ENCODE peak calls at places on chromosomes 7 and 10, in seven cellular contexts. Z is pancreas, S is heart left ventricle, O is H9, M is colonic mucosa, L is neuronal stem cell, K is adipocyte. P is an unnamed sample. For H3K9me3, the result is how much of the 10 kb centered on the place peaks cover.

GRCh38 chr10:96651998-96652431 is 65.2 kb upstream of the TM9SF3 start:
- DNase-seq in O (no peak), L (no peak), K (no peak), M (no peak), Z (no peak), S (peak), P (no peak)

GRCh38 chr10:26479766-26480492 is 41.8 kb downstream of the APBB1IP start:
- DNase-seq in O (no peak), L (no peak), S (no peak), Z (no peak), K (no peak), M (no peak), P (no peak)

GRCh38 chr7:139738101-139738489 is 39.7 kb downstream of the HIPK2 start:
- DNase-seq in O (no peak), L (no peak), S (no peak), M (no peak), K (no peak), Z (no peak), P (no peak)

GRCh38 chr10:95485445-95485844 is 75.7 kb downstream of the SORBS1 start:
- DNase-seq in M (no peak), S (no peak), Z (no peak), O (no peak), K (no peak), L (no peak), P (no peak)

GRCh38 chr7:47264021-47264651 is 317.8 kb downstream of the TNS3 start:
- DNase-seq in L (no peak), O (no peak), S (no peak), K (no peak), M (peak), Z (no peak), P (no peak)

GRCh38 chr10:44125879-44126675 is 258.8 kb downstream of the CXCL12 start:
- DNase-seq in K (peak), Z (no peak), M (no peak), S (no peak), L (no peak), O (no peak), P (no peak)

GRCh38 chr7:13042605-13043236 is 355.3 kb downstream of the ARL4A start:
- DNase-seq in M (no peak), Z (no peak), O (no peak), K (no peak), L (no peak), S (no peak), P (no peak)

GRCh38 chr7:55569269-55569663 is 3.0 kb downstream of the VOPP1 start:
- DNase-seq in S (no peak), Z (no peak), M (no peak), L (no peak), O (no peak), K (no peak), P (no peak)

GRCh38 chr10:117673208-117673607 is 130.7 kb downstream of the EMX2 start:
- DNase-seq in S (no peak), M (no peak), Z (no peak), O (no peak), K (no peak), L (no peak), P (no peak)

GRCh38 chr10:93894516-93895378 is 969 bp downstream of the SLC35G1 start:
- DNase-seq in S (no peak), K (peak), Z (no peak), L (no peak), M (no peak), O (peak), P (no peak)

GRCh38 chr7:122412886-122413285 is 108.3 kb upstream of the FEZF1 start:
- DNase-seq in M (no peak), O (no peak), Z (peak), S (no peak), K (peak), L (no peak), P (no peak)

DNA sequence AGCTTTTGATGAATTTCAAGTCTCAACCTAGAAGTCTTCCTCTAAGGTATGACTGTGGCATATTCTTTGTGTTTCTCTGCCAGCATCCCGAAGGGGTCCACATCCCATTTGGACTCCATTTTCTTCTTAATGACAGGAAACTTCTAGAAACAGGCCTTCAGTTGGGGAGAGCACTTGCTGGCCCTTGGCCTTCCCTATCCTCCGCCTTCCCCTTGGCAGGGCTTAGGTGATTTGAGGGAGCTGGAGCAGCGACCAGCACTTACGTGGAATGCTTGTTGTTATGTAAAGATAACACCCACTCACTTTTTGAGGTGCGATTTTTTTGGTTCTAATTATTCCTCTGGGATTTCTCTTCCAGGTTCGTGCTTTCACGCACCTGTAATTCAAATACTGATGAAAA is 42.9 kb upstream of the ZNF716 start:
- DNase-seq in L (no peak), O (no peak), Z (no peak), S (no peak), M (no peak), K (no peak), P (no peak)
- H3K9me3 ChIP-seq in L (under half), O (half or more), Z (under half), S (under half), M (under half), K (under half), P (under half)

GRCh38 chr7:4077980-4078379 is 604.1 kb upstream of the FOXK1 start:
- DNase-seq in K (no peak), Z (no peak), M (no peak), S (no peak), L (no peak), O (no peak), P (no peak)

GRCh38 chr7:4074407-4074806 is 607.7 kb upstream of the FOXK1 start:
- DNase-seq in M (no peak), S (no peak), L (no peak), K (no peak), O (no peak), Z (no peak), P (no peak)

GRCh38 chr7:4078580-4078979 is 603.5 kb upstream of the FOXK1 start:
- DNase-seq in L (no peak), S (no peak), M (no peak), O (no peak), Z (no peak), K (no peak), P (no peak)

GRCh38 chr7:4074994-4075393 is 607.1 kb upstream of the FOXK1 start:
- DNase-seq in M (no peak), S (no peak), Z (no peak), O (no peak), K (no peak), L (no peak), P (no peak)

DNA sequence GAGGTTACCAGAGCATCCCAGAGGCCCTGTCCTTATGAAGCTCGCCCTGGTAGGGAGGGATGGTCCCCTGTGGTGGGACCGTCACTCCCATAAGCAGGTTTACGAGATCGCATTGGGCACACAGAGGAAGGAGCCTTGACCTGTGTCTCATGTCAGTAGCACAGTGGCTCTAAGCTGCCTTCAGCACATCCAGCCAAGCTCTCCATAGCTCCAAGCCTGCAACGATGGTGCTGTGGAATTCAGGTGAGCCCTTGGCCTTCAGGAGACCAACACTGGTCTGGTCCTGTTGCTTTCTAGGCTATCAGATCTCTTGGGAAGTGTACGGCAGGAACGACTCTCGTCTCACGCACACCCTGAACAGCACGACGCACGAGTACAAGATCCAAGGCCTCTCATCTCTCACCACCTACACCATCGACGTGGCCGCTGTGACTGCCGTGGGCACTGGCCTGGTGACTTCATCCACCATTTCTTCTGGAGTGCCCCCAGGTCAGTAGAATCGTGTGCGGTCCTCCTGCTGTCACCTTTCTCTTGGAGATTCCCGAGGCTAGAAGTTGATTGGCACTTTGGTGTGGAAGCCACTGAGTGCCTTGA is 605.3 kb upstream of the FOXK1 start:
- DNase-seq in L (no peak), K (no peak), O (no peak), S (no peak), Z (no peak), M (no peak), P (no peak)
- H3K9me3 ChIP-seq in L (under half), K (under half), O (under half), S (under half), Z (under half), M (under half), P (under half)

GRCh38 chr10:81498152-81498551 is 376.8 kb upstream of the NRG3 start:
- DNase-seq in K (no peak), S (no peak), O (no peak), Z (no peak), L (no peak), M (no peak), P (no peak)

DNA sequence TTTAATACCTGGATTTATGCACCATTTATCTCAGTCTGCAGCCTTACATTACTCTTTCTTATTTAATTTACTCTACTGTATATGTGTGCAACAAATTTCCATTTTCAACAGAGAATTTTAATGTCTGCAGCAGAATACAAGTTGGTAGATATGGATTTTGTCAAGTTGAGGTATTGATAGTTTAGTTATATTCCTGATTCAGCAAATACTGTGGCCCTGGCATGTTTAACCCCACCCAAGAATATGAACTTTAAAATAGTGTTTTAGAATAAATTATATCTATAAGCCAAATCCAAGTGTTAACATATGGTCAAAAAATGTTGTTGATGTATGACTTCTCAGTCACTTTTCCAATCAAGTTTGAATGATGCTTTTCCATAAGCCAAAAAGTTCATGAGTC is 378.4 kb upstream of the NRG3 start:
- DNase-seq in S (no peak), M (no peak), L (no peak), Z (no peak), K (no peak), O (no peak), P (no peak)
- H3K9me3 ChIP-seq in S (under half), M (under half), L (under half), Z (under half), K (under half), O (under half), P (under half)

GRCh38 chr7:87538052-87538451 is 62.6 kb upstream of the ABCB4 start:
- DNase-seq in Z (no peak), L (no peak), O (no peak), K (no peak), M (no peak), S (no peak), P (no peak)

GRCh38 chr7:87530126-87530525 is 54.6 kb upstream of the ABCB4 start:
- DNase-seq in M (no peak), L (no peak), O (no peak), S (no peak), K (no peak), Z (no peak), P (no peak)

GRCh38 chr7:87528733-87529132 is 53.3 kb upstream of the ABCB4 start:
- DNase-seq in S (no peak), O (no peak), Z (no peak), L (no peak), K (no peak), M (no peak), P (no peak)

DNA sequence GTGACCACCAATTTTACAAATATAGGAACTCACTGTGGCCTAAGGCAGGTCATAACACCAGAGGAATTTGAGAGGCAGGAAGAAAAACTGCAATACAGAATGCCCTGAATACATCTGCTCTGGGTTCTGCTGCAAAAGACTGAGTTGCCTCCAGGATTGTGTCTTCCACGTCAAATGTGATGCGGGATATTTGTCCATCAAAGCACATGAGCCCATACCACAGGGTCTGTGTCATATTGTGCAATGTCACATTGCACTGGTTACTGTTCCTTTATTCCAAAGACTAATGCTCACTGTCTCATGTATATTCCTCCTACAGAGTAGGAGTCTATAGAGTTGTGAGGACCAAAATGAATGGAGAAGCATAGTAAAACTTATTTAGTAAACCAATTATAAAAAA is 58.6 kb upstream of the ABCB4 start:
- DNase-seq in M (no peak), S (no peak), O (no peak), K (no peak), L (no peak), Z (no peak), P (no peak)
- H3K9me3 ChIP-seq in M (under half), S (under half), O (under half), K (under half), L (under half), Z (under half), P (under half)

DNA sequence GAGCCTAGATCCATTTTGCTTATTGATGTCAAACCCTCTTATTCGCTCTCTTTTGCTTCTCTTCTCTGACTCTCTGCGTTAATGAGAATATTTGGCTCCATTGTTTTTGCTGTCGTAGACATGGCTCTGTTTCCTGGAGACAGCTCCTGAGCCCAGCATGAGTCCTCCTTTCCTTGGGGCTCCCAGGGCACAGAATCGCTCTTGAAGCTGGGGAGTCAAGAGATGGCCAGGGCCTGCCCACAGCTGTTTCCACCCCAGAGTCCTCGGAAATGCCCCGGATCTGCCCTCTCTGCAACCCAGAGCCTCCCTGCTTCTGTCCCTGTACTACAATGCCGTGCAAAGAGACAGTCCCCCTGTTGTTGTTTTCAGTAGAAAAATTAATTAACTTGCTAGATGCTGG is 566.7 kb upstream of the FOXK1 start:
- DNase-seq in M (no peak), O (no peak), K (no peak), S (no peak), Z (no peak), L (no peak), P (no peak)
- H3K9me3 ChIP-seq in M (under half), O (under half), K (under half), S (under half), Z (under half), L (under half), P (under half)

P was measured in lower lobe of right lung.